ENCODE peak calls at places on chromosomes 2 and 18, in ten cellular contexts. One of them, this sample, is unnamed.

GRCh38 chr2:23487735-23488492 is 102.9 kb downstream of the KLHL29 start:
- DNase-seq in LoVo: peak; percentile 8
- DNase-seq in HuH-7.5: no peak
- DNase-seq in NCI-H1105 treated with DMSO at 0.1 percent for 48 hours: no peak
- DNase-seq in BJ: peak; percentile 22
- DNase-seq in ELF-1: peak; percentile 33
- DNase-seq in GM13976: peak; percentile 46
- DNase-seq in Peyer's patch: peak; percentile 20
- DNase-seq in HT-29: no peak
- DNase-seq in body of pancreas: no peak
- DNase-seq in this sample: no peak

GRCh38 chr2:97716695-97717617 is 3.6 kb downstream of the ZAP70 start:
- DNase-seq in LoVo: no peak
- DNase-seq in HuH-7.5: no peak
- DNase-seq in NCI-H1105 treated with DMSO at 0.1 percent for 48 hours: no peak
- DNase-seq in BJ: no peak
- DNase-seq in ELF-1: no peak
- DNase-seq in GM13976: no peak
- DNase-seq in Peyer's patch: peak; percentile 44
- DNase-seq in HT-29: no peak
- DNase-seq in body of pancreas: no peak
- DNase-seq in this sample: no peak

GRCh38 chr2:116754371-116755101 is 1060.0 kb upstream of the DDX18 start:
- DNase-seq in LoVo: no peak
- DNase-seq in HuH-7.5: no peak
- DNase-seq in NCI-H1105 treated with DMSO at 0.1 percent for 48 hours: no peak
- DNase-seq in BJ: no peak
- DNase-seq in ELF-1: peak; percentile 91
- DNase-seq in GM13976: no peak
- DNase-seq in Peyer's patch: no peak
- DNase-seq in HT-29: no peak
- DNase-seq in body of pancreas: no peak
- DNase-seq in this sample: no peak

GRCh38 chr2:74675090-74675489 is 21.0 kb downstream of the SEMA4F start:
- DNase-seq in LoVo: no peak
- DNase-seq in HuH-7.5: no peak
- DNase-seq in NCI-H1105 treated with DMSO at 0.1 percent for 48 hours: no peak
- DNase-seq in BJ: no peak
- DNase-seq in ELF-1: no peak
- DNase-seq in GM13976: no peak
- DNase-seq in Peyer's patch: no peak
- DNase-seq in HT-29: no peak
- DNase-seq in body of pancreas: no peak
- DNase-seq in this sample: no peak

GRCh38 chr2:143083636-143084035 is 45.6 kb upstream of the ARHGAP15 start:
- DNase-seq in LoVo: no peak
- DNase-seq in HuH-7.5: no peak
- DNase-seq in NCI-H1105 treated with DMSO at 0.1 percent for 48 hours: no peak
- DNase-seq in BJ: peak; percentile 41
- DNase-seq in ELF-1: no peak
- DNase-seq in GM13976: no peak
- DNase-seq in Peyer's patch: no peak
- DNase-seq in HT-29: no peak
- DNase-seq in body of pancreas: no peak
- DNase-seq in this sample: no peak

GRCh38 chr2:21379140-21379539 is 255.4 kb downstream of the TDRD15 start:
- DNase-seq in LoVo: no peak
- DNase-seq in HuH-7.5: no peak
- DNase-seq in NCI-H1105 treated with DMSO at 0.1 percent for 48 hours: no peak
- DNase-seq in BJ: no peak
- DNase-seq in ELF-1: no peak
- DNase-seq in GM13976: no peak
- DNase-seq in Peyer's patch: no peak
- DNase-seq in HT-29: no peak
- DNase-seq in body of pancreas: no peak
- DNase-seq in this sample: no peak

GRCh38 chr2:178194600-178195389 is 483 bp downstream of the OSBPL6 start:
- DNase-seq in LoVo: peak; percentile 13
- DNase-seq in HuH-7.5: peak; percentile 53
- DNase-seq in NCI-H1105 treated with DMSO at 0.1 percent for 48 hours: peak; percentile 32
- DNase-seq in BJ: peak; percentile 4
- DNase-seq in ELF-1: peak; percentile 69
- DNase-seq in GM13976: peak; percentile 49
- DNase-seq in Peyer's patch: peak; percentile 67
- DNase-seq in HT-29: no peak
- DNase-seq in body of pancreas: peak; percentile 52
- DNase-seq in this sample: peak; percentile 52

GRCh38 chr18:10116574-10116973 is 202.8 kb downstream of the VAPA start:
- DNase-seq in LoVo: no peak
- DNase-seq in HuH-7.5: no peak
- DNase-seq in NCI-H1105 treated with DMSO at 0.1 percent for 48 hours: no peak
- DNase-seq in BJ: no peak
- DNase-seq in ELF-1: peak; percentile 42
- DNase-seq in GM13976: no peak
- DNase-seq in Peyer's patch: no peak
- DNase-seq in HT-29: no peak
- DNase-seq in body of pancreas: no peak
- DNase-seq in this sample: no peak

GRCh38 chr2:232714969-232715368 is 17.8 kb downstream of the GIGYF2 start:
- DNase-seq in LoVo: no peak
- DNase-seq in HuH-7.5: no peak
- DNase-seq in NCI-H1105 treated with DMSO at 0.1 percent for 48 hours: no peak
- DNase-seq in BJ: no peak
- DNase-seq in ELF-1: no peak
- DNase-seq in GM13976: no peak
- DNase-seq in Peyer's patch: no peak
- DNase-seq in HT-29: no peak
- DNase-seq in body of pancreas: no peak
- DNase-seq in this sample: no peak

GRCh38 chr2:102289129-102289528 is 22.2 kb upstream of the IL1RL1 start:
- DNase-seq in LoVo: no peak
- DNase-seq in HuH-7.5: no peak
- DNase-seq in NCI-H1105 treated with DMSO at 0.1 percent for 48 hours: no peak
- DNase-seq in BJ: no peak
- DNase-seq in ELF-1: no peak
- DNase-seq in GM13976: no peak
- DNase-seq in Peyer's patch: no peak
- DNase-seq in HT-29: peak; percentile 21
- DNase-seq in body of pancreas: no peak
- DNase-seq in this sample: no peak

GRCh38 chr2:228646061-228646460 is 464.6 kb upstream of the SPHKAP start:
- DNase-seq in LoVo: no peak
- DNase-seq in HuH-7.5: no peak
- DNase-seq in NCI-H1105 treated with DMSO at 0.1 percent for 48 hours: no peak
- DNase-seq in BJ: peak; percentile 25
- DNase-seq in ELF-1: no peak
- DNase-seq in GM13976: no peak
- DNase-seq in Peyer's patch: no peak
- DNase-seq in HT-29: no peak
- DNase-seq in body of pancreas: no peak
- DNase-seq in this sample: no peak

GRCh38 chr2:26613241-26614204 is 27.6 kb downstream of the CIB4 start:
- DNase-seq in LoVo: no peak
- DNase-seq in HuH-7.5: no peak
- DNase-seq in NCI-H1105 treated with DMSO at 0.1 percent for 48 hours: no peak
- DNase-seq in BJ: no peak
- DNase-seq in ELF-1: no peak
- DNase-seq in GM13976: no peak
- DNase-seq in Peyer's patch: no peak
- DNase-seq in HT-29: no peak
- DNase-seq in body of pancreas: peak; percentile 29
- DNase-seq in this sample: no peak

GRCh38 chr2:171401947-171402346 is 31.8 kb downstream of the METTL8 start:
- DNase-seq in LoVo: no peak
- DNase-seq in HuH-7.5: no peak
- DNase-seq in NCI-H1105 treated with DMSO at 0.1 percent for 48 hours: no peak
- DNase-seq in BJ: no peak
- DNase-seq in ELF-1: no peak
- DNase-seq in GM13976: no peak
- DNase-seq in Peyer's patch: no peak
- DNase-seq in HT-29: no peak
- DNase-seq in body of pancreas: no peak
- DNase-seq in this sample: no peak